ENCODE peak calls at places on chromosomes 3 and 15, in nine cellular contexts. E is A549; I is RWPE1; Z is RWPE2; N is adrenal gland; H is CD4-positive, alpha-beta T cell; J is ovary; G is right atrium auricular region; B is tibial artery. K is an unnamed sample.

GRCh38 chr3:48820626-48821324 is 26.9 kb downstream of the PRKAR2A start:
- DNase-seq in B (no peak), J (no peak), G (no peak), Z (no peak), E (no peak), H (no peak), I (no peak), N (no peak), K (no peak)

GRCh38 chr3:33467786-33468185 is 27.6 kb upstream of the UBP1 start:
- DNase-seq in I (no peak), E (no peak), Z (no peak), B (no peak), H (no peak), N (no peak), G (no peak), J (no peak), K (no peak)

GRCh38 chr3:115922681-115923347 is 299.5 kb downstream of the GAP43 start:
- DNase-seq in G (no peak), I (peak; percentile 10), B (no peak), J (no peak), H (no peak), Z (no peak), E (peak; percentile 15), N (no peak), K (no peak)

GRCh38 chr3:52174896-52175295 is 20.7 kb upstream of the POC1A start:
- DNase-seq in B (no peak), N (no peak), G (no peak), J (no peak), Z (no peak), E (no peak), I (no peak), H (no peak), K (no peak)

GRCh38 chr3:3984053-3984452 is 184.8 kb downstream of the LRRN1 start:
- DNase-seq in G (no peak), I (no peak), H (no peak), Z (no peak), E (no peak), B (no peak), J (no peak), N (no peak), K (no peak)

GRCh38 chr15:29674661-29675533 is 147.4 kb downstream of the TJP1 start:
- DNase-seq in E (peak; percentile 96), G (no peak), J (no peak), H (no peak), I (peak; percentile 45), B (no peak), N (peak; percentile 31), Z (peak; percentile 71), K (no peak)

GRCh38 chr15:29871401-29871800 is 49.1 kb upstream of the TJP1 start:
- DNase-seq in N (peak; percentile 21), B (peak; percentile 97), E (no peak), Z (no peak), I (no peak), H (no peak), J (peak; percentile 60), G (no peak), K (peak; percentile 92)

GRCh38 chr3:13655074-13655913 is 106.4 kb downstream of the FBLN2 start:
- DNase-seq in E (peak; percentile 53), J (no peak), N (peak; percentile 20), B (no peak), I (peak; percentile 52), Z (no peak), H (no peak), G (no peak), K (no peak)

GRCh38 chr3:67655364-67656121 is 1.1 kb upstream of the SUCLG2 start:
- DNase-seq in J (peak; percentile 20), N (no peak), B (no peak), Z (no peak), H (peak; percentile 54), G (no peak), E (peak; percentile 37), I (no peak), K (no peak)

GRCh38 chr3:51940648-51941421 is 869 bp downstream of the RRP9 start:
- DNase-seq in I (no peak), E (no peak), Z (no peak), G (no peak), H (no peak), B (peak; percentile 61), N (peak; percentile 10), J (no peak), K (peak; percentile 60)

GRCh38 chr15:74191798-74192197 is 10.8 kb downstream of the STRA6 start:
- DNase-seq in J (no peak), Z (no peak), H (no peak), G (no peak), I (no peak), E (no peak), B (no peak), N (no peak), K (no peak)

GRCh38 chr3:123416647-123417046 is 32.2 kb downstream of the ADCY5 start:
- DNase-seq in E (no peak), N (no peak), H (no peak), J (no peak), B (no peak), G (no peak), Z (no peak), I (no peak), K (no peak)

GRCh38 chr15:55530861-55531313 is 22.9 kb upstream of the DNAAF4 start:
- DNase-seq in J (no peak), I (no peak), E (peak; percentile 32), H (no peak), Z (no peak), G (no peak), N (no peak), B (no peak), K (no peak)

GRCh38 chr15:48962662-48963523 is 826 bp downstream of the SHC4 start:
- DNase-seq in G (no peak), H (no peak), I (peak; percentile 16), J (no peak), Z (no peak), B (peak; percentile 69), E (no peak), N (peak; percentile 73), K (peak; percentile 81)

GRCh38 chr3:168094580-168094876 is 1.2 kb downstream of the GOLIM4 start:
- DNase-seq in N (no peak), G (no peak), B (no peak), Z (no peak), H (no peak), J (no peak), I (no peak), E (no peak), K (peak; percentile 81)

GRCh38 chr3:16192176-16192811 is 17.8 kb downstream of the GALNT15 start:
- DNase-seq in J (no peak), I (no peak), G (no peak), E (no peak), N (no peak), B (no peak), H (no peak), Z (no peak), K (no peak)

GRCh38 chr15:64751464-64751863 is 23.9 kb downstream of the RBPMS2 start:
- DNase-seq in E (no peak), B (no peak), G (no peak), I (no peak), N (no peak), J (no peak), H (no peak), Z (no peak), K (no peak)

GRCh38 chr15:64748251-64748650 is 27.1 kb downstream of the RBPMS2 start:
- DNase-seq in E (no peak), J (no peak), G (no peak), Z (no peak), N (no peak), I (no peak), B (no peak), H (no peak), K (no peak)

GRCh38 chr15:64749167-64749566 is 26.2 kb downstream of the RBPMS2 start:
- DNase-seq in I (peak; percentile 51), N (peak; percentile 81), J (no peak), Z (no peak), G (no peak), H (no peak), E (no peak), B (peak; percentile 83), K (no peak)

GRCh38 chr15:64747578-64747977 is 27.8 kb downstream of the RBPMS2 start:
- DNase-seq in N (no peak), G (no peak), E (no peak), B (no peak), Z (no peak), I (no peak), H (no peak), J (no peak), K (no peak)

GRCh38 chr15:64749999-64750657 is 25.3 kb downstream of the RBPMS2 start:
- DNase-seq in N (no peak), E (peak; percentile 63), J (no peak), H (no peak), Z (no peak), I (no peak), B (peak; percentile 84), G (peak; percentile 68), K (no peak)
- TF ChIP-seq CTCF in N (no peak), E (no peak), J (no peak), H (no peak), Z (no peak), I (no peak), B (no peak), G (no peak), K (no peak)

DNA sequence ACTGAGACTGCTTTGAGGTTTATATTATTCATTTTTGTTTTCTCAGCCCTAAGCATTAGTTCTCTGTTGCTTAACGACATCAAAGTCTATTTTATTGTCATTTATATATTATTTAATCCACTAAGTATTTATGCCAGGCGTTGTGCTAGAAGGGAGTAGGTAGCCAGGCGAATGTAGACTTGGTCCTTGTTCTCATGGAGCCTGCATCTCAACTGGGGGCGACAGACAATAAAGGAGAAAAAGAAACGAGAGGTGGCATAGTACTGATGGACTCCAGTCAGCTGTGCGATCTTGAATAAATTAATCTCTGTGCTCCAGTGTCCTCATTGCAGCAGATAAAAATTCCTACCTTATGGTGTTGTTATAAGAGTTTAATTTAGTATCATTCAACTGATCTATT is 49.7 kb downstream of the ETV5 start:
- DNase-seq in H (no peak), N (no peak), G (no peak), B (no peak), I (no peak), E (no peak), Z (no peak), J (no peak), K (no peak)
- H3K27ac ChIP-seq in H (no peak overlapping the region), N (no peak overlapping the region), G (no peak overlapping the region), B (no peak overlapping the region), I (no peak overlapping the region), E (no peak overlapping the region), Z (no peak overlapping the region), J (no peak overlapping the region), K (no peak overlapping the region)

GRCh38 chr3:50466177-50466576 is 37.3 kb downstream of the CACNA2D2 start:
- DNase-seq in H (no peak), G (no peak), E (no peak), N (no peak), B (no peak), I (no peak), J (no peak), Z (no peak), K (no peak)
- TF ChIP-seq CTCF in H (no peak), G (no peak), E (no peak), N (no peak), B (no peak), I (no peak), J (no peak), Z (no peak), K (no peak)

DNA sequence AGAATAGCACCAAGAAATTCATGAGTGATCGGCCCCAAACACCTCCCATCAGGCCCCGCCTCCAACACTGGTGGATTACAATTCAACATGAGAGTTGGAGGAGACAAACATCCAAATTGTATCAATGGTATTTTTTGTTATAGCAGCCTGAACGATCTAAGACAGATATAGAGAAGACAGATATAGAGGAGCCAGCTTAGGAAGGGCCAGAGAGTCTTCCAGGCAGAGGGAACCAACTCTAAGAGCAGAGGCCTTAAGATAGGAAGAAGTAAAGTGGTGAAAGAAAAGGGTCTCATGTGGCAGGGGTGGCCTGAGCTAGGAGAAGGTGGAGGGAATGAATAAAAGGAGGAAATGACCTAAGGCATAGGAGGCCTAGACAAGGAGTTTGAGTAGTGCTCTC is 158.8 kb upstream of the TBL1XR1 start:
- DNase-seq in Z (no peak), G (no peak), N (no peak), I (no peak), H (no peak), E (no peak), B (no peak), J (no peak), K (no peak)
- H3K27ac ChIP-seq in Z (peak overlapping the region; percentile 94), G (peak overlapping the region; percentile 80), N (peak overlapping the region; percentile 95), I (peak overlapping the region; percentile 78), H (no peak overlapping the region), E (peak overlapping the region; percentile 89), B (no peak overlapping the region), J (no peak overlapping the region), K (no peak overlapping the region)

K was measured in coronary artery.